ENCODE peak calls at places on chromosomes 11 and 22, in six cellular contexts. One of them, this sample, is unnamed.
A peak's percentile ranks its signal among the peaks of the same experiment; 100 is the strongest.

GRCh38 chr22:47472636-47473035 is 710.2 kb downstream of the TBC1D22A start:
- DNase-seq in transverse colon: no peak
- DNase-seq in IMR-90: no peak
- DNase-seq in suprapubic skin: no peak
- DNase-seq in upper lobe of right lung: no peak
- DNase-seq in spleen: no peak
- DNase-seq in this sample: no peak

GRCh38 chr11:19933801-19934488 is 221.3 kb downstream of the NAV2 start:
- DNase-seq in spleen: no peak
- DNase-seq in transverse colon: no peak
- DNase-seq in upper lobe of right lung: no peak
- DNase-seq in IMR-90: no peak
- DNase-seq in suprapubic skin: no peak
- DNase-seq in this sample: no peak

GRCh38 chr11:47156333-47156732 is 20.3 kb downstream of the ARFGAP2 start:
- DNase-seq in transverse colon: no peak
- DNase-seq in upper lobe of right lung: no peak
- DNase-seq in suprapubic skin: no peak
- DNase-seq in IMR-90: peak; percentile 25
- DNase-seq in spleen: no peak
- DNase-seq in this sample: no peak

GRCh38 chr11:21316591-21316990 is 647.2 kb downstream of the NELL1 start:
- DNase-seq in suprapubic skin: no peak
- DNase-seq in spleen: no peak
- DNase-seq in upper lobe of right lung: no peak
- DNase-seq in transverse colon: no peak
- DNase-seq in IMR-90: no peak
- DNase-seq in this sample: no peak

GRCh38 chr22:45987462-45987861 is 10.5 kb upstream of the WNT7B start:
- DNase-seq in transverse colon: no peak
- DNase-seq in suprapubic skin: no peak
- DNase-seq in spleen: no peak
- DNase-seq in upper lobe of right lung: no peak
- DNase-seq in IMR-90: no peak
- DNase-seq in this sample: no peak

GRCh38 chr11:63520606-63521170 is 14.8 kb downstream of the LGALS12 start:
- DNase-seq in transverse colon: no peak
- DNase-seq in suprapubic skin: no peak
- DNase-seq in spleen: no peak
- DNase-seq in IMR-90: peak; percentile 17
- DNase-seq in upper lobe of right lung: no peak
- DNase-seq in this sample: no peak

GRCh38 chr11:66006891-66007176 is 4.5 kb downstream of the BANF1 start:
- DNase-seq in transverse colon: no peak
- DNase-seq in suprapubic skin: no peak
- DNase-seq in IMR-90: no peak
- DNase-seq in upper lobe of right lung: no peak
- DNase-seq in spleen: no peak
- DNase-seq in this sample: no peak

GRCh38 chr11:88555829-88556202 is 218.3 kb upstream of the CTSC start:
- DNase-seq in IMR-90: peak; percentile 36
- DNase-seq in transverse colon: no peak
- DNase-seq in suprapubic skin: no peak
- DNase-seq in spleen: no peak
- DNase-seq in upper lobe of right lung: no peak
- DNase-seq in this sample: no peak

GRCh38 chr11:65491614-65492386 is 7.0 kb upstream of the MALAT1 start:
- DNase-seq in IMR-90: peak; percentile 98
- DNase-seq in spleen: no peak
- DNase-seq in suprapubic skin: peak; percentile 96
- DNase-seq in upper lobe of right lung: peak; percentile 86
- DNase-seq in transverse colon: peak; percentile 90
- DNase-seq in this sample: peak; percentile 93

GRCh38 chr11:13289081-13289480 is 11.5 kb downstream of the BMAL1 start:
- DNase-seq in transverse colon: no peak
- DNase-seq in suprapubic skin: no peak
- DNase-seq in spleen: no peak
- DNase-seq in IMR-90: peak; percentile 43
- DNase-seq in upper lobe of right lung: no peak
- DNase-seq in this sample: peak; percentile 17

GRCh38 chr22:47071078-47071811 is 308.8 kb downstream of the TBC1D22A start:
- DNase-seq in upper lobe of right lung: no peak
- DNase-seq in spleen: peak; percentile 47
- DNase-seq in IMR-90: no peak
- DNase-seq in transverse colon: no peak
- DNase-seq in suprapubic skin: no peak
- DNase-seq in this sample: no peak

GRCh38 chr11:118921929-118922744 is 3.6 kb downstream of the BCL9L start:
- DNase-seq in suprapubic skin: no peak
- DNase-seq in spleen: peak; percentile 83
- DNase-seq in IMR-90: peak; percentile 56
- DNase-seq in upper lobe of right lung: peak; percentile 91
- DNase-seq in transverse colon: peak; percentile 81
- DNase-seq in this sample: no peak

GRCh38 chr11:95364324-95365295 is 133.6 kb upstream of the SESN3 start:
- DNase-seq in spleen: no peak
- DNase-seq in IMR-90: no peak
- DNase-seq in transverse colon: no peak
- DNase-seq in suprapubic skin: no peak
- DNase-seq in upper lobe of right lung: no peak
- DNase-seq in this sample: peak; percentile 19

GRCh38 chr11:131694526-131695424 is 324.4 kb downstream of the NTM start:
- DNase-seq in spleen: peak; percentile 91
- DNase-seq in IMR-90: peak; percentile 69
- DNase-seq in upper lobe of right lung: peak; percentile 90
- DNase-seq in transverse colon: peak; percentile 78
- DNase-seq in suprapubic skin: no peak
- DNase-seq in this sample: peak; percentile 70

GRCh38 chr22:21754523-21755128 is 19.0 kb upstream of the YPEL1 start:
- DNase-seq in suprapubic skin: no peak
- DNase-seq in IMR-90: peak; percentile 12
- DNase-seq in transverse colon: no peak
- DNase-seq in upper lobe of right lung: no peak
- DNase-seq in spleen: peak; percentile 75
- DNase-seq in this sample: peak; percentile 22

GRCh38 chr22:44455151-44455962 is 42.7 kb downstream of the RTL6 start:
- DNase-seq in IMR-90: no peak
- DNase-seq in suprapubic skin: peak; percentile 74
- DNase-seq in transverse colon: peak; percentile 35
- DNase-seq in upper lobe of right lung: no peak
- DNase-seq in spleen: peak; percentile 82
- DNase-seq in this sample: no peak

GRCh38 chr11:62061356-62062222 is 62.2 kb upstream of the INCENP start:
- DNase-seq in upper lobe of right lung: no peak
- DNase-seq in transverse colon: no peak
- DNase-seq in spleen: peak; percentile 15
- DNase-seq in suprapubic skin: no peak
- DNase-seq in IMR-90: no peak
- DNase-seq in this sample: no peak
- TF ChIP-seq CTCF in upper lobe of right lung: no peak
- TF ChIP-seq CTCF in transverse colon: peak; percentile 46
- TF ChIP-seq CTCF in spleen: no peak
- TF ChIP-seq CTCF in suprapubic skin: no peak
- TF ChIP-seq CTCF in IMR-90: no peak
- TF ChIP-seq CTCF in this sample: no peak

GRCh38 chr22:36368359-36368983 is 19.3 kb downstream of the MYH9 start:
- DNase-seq in upper lobe of right lung: no peak
- DNase-seq in transverse colon: no peak
- DNase-seq in IMR-90: peak; percentile 78
- DNase-seq in suprapubic skin: no peak
- DNase-seq in spleen: no peak
- DNase-seq in this sample: no peak
- H3K4me3 ChIP-seq in upper lobe of right lung: no peak overlapping the region
- H3K4me3 ChIP-seq in transverse colon: no peak overlapping the region
- H3K4me3 ChIP-seq in IMR-90: no peak overlapping the region
- H3K4me3 ChIP-seq in suprapubic skin: no peak overlapping the region
- H3K4me3 ChIP-seq in spleen: no peak overlapping the region
- H3K4me3 ChIP-seq in this sample: no peak overlapping the region

GRCh38 chr22:48869788-48870187 is 957.9 kb downstream of the BRD1 start:
- DNase-seq in IMR-90: no peak
- DNase-seq in upper lobe of right lung: no peak
- DNase-seq in spleen: peak; percentile 15
- DNase-seq in suprapubic skin: no peak
- DNase-seq in transverse colon: no peak
- DNase-seq in this sample: no peak
- H3K27me3 ChIP-seq in IMR-90: no peaks in the 10 kb centered on the region
- H3K27me3 ChIP-seq in upper lobe of right lung: peaks cover 5% of the 10 kb centered on the region
- H3K27me3 ChIP-seq in spleen: no peaks in the 10 kb centered on the region
- H3K27me3 ChIP-seq in suprapubic skin: peaks cover 36% of the 10 kb centered on the region
- H3K27me3 ChIP-seq in transverse colon: peaks cover 3% of the 10 kb centered on the region
- H3K27me3 ChIP-seq in this sample: no peaks in the 10 kb centered on the region

GRCh38 chr11:29328961-29329441 is 687.8 kb downstream of the KCNA4 start:
- DNase-seq in spleen: no peak
- DNase-seq in IMR-90: peak; percentile 95
- DNase-seq in transverse colon: no peak
- DNase-seq in suprapubic skin: no peak
- DNase-seq in upper lobe of right lung: no peak
- DNase-seq in this sample: peak; percentile 84

GRCh38 chr11:29334781-29335140 is 682.1 kb downstream of the KCNA4 start:
- DNase-seq in suprapubic skin: no peak
- DNase-seq in upper lobe of right lung: no peak
- DNase-seq in IMR-90: peak; percentile 37
- DNase-seq in spleen: no peak
- DNase-seq in transverse colon: no peak
- DNase-seq in this sample: no peak

GRCh38 chr11:29336727-29337212 is 680.1 kb downstream of the KCNA4 start:
- DNase-seq in IMR-90: peak; percentile 83
- DNase-seq in upper lobe of right lung: no peak
- DNase-seq in transverse colon: no peak
- DNase-seq in spleen: no peak
- DNase-seq in suprapubic skin: no peak
- DNase-seq in this sample: no peak

GRCh38 chr11:29333993-29334780 is 682.6 kb downstream of the KCNA4 start:
- DNase-seq in upper lobe of right lung: no peak
- DNase-seq in spleen: no peak
- DNase-seq in transverse colon: no peak
- DNase-seq in IMR-90: peak; percentile 88
- DNase-seq in suprapubic skin: no peak
- DNase-seq in this sample: peak; percentile 65
- TF ChIP-seq CTCF in upper lobe of right lung: peak; percentile 21
- TF ChIP-seq CTCF in spleen: peak; percentile 24
- TF ChIP-seq CTCF in transverse colon: peak; percentile 19
- TF ChIP-seq CTCF in IMR-90: peak; percentile 76
- TF ChIP-seq CTCF in suprapubic skin: peak; percentile 11
- TF ChIP-seq CTCF in this sample: peak; percentile 46

GRCh38 chr22:35353318-35353717 is 27.6 kb upstream of the HMOX1 start:
- DNase-seq in spleen: no peak
- DNase-seq in IMR-90: no peak
- DNase-seq in transverse colon: peak; percentile 46
- DNase-seq in suprapubic skin: no peak
- DNase-seq in upper lobe of right lung: peak; percentile 84
- DNase-seq in this sample: no peak
- H3K4me3 ChIP-seq in spleen: no peak overlapping the region
- H3K4me3 ChIP-seq in IMR-90: no peak overlapping the region
- H3K4me3 ChIP-seq in transverse colon: no peak overlapping the region
- H3K4me3 ChIP-seq in suprapubic skin: no peak overlapping the region
- H3K4me3 ChIP-seq in upper lobe of right lung: no peak overlapping the region
- H3K4me3 ChIP-seq in this sample: no peak overlapping the region

GRCh38 chr11:124384399-124384798 is at the start of gene OR8B2:
- DNase-seq in IMR-90: no peak
- DNase-seq in transverse colon: no peak
- DNase-seq in upper lobe of right lung: no peak
- DNase-seq in suprapubic skin: no peak
- DNase-seq in spleen: no peak
- DNase-seq in this sample: no peak
- H3K27me3 ChIP-seq in IMR-90: no peaks in the 10 kb centered on the region
- H3K27me3 ChIP-seq in transverse colon: no peaks in the 10 kb centered on the region
- H3K27me3 ChIP-seq in upper lobe of right lung: no peaks in the 10 kb centered on the region
- H3K27me3 ChIP-seq in suprapubic skin: no peaks in the 10 kb centered on the region
- H3K27me3 ChIP-seq in spleen: no peaks in the 10 kb centered on the region
- H3K27me3 ChIP-seq in this sample: no peaks in the 10 kb centered on the region

DNA sequence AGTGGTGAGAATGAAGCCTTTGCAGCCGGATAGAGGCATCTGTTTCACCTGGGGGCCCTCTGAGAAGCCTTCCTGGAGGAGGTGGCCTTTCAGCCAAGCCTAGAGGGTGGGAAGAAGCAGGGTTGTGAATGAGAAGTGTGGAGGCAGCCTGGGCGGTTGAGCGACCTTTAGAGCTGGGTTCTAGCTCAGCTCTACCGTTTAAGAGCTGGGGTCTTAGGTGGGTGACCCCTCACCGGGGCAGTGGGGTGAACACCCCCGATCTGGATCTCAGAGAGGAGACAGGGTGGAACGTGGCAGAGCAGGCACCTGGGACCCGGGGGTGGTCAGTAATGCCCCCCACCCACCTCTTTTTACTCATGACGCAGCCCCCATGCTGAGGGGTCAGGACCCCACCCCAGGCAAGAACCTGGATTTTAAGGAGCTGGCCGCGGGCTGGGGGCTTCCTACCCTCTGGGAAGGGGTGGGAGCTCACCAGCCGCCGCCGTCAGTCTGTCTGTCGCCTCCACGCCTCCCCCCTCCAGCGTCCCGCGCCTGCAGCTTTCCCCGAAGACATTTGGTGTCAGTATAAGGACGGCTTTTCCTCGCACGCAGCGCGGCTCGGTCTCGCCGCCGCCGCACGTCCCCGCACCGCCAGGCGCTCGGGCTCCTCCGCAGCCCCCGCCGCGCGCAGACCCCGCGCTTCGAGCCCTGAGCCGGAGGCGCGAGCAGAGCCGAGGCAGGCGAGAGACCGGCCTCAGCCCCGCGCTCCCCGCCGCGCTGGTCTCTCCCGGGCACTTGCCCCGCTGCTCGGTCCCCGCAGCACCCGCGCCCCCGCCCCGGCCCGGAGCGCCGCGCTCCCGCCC is 13.4 kb upstream of the CACNA1I start:
- DNase-seq in IMR-90: peak; percentile 7
- DNase-seq in spleen: no peak
- DNase-seq in suprapubic skin: no peak
- DNase-seq in transverse colon: no peak
- DNase-seq in upper lobe of right lung: no peak
- DNase-seq in this sample: no peak
- TF ChIP-seq CTCF in IMR-90: peak; percentile 39
- TF ChIP-seq CTCF in spleen: no peak
- TF ChIP-seq CTCF in suprapubic skin: no peak
- TF ChIP-seq CTCF in transverse colon: no peak
- TF ChIP-seq CTCF in upper lobe of right lung: no peak
- TF ChIP-seq CTCF in this sample: peak; percentile 33